ENCODE peak calls at places on chromosome 7, in nine cellular contexts. W is left lung, T is mucosa of descending colon, P is heart left ventricle, A is fibroblast of lung, M is prostate gland, I is HFF-Myc, J is choroid plexus epithelial cell, S is left ventricle myocardium inferior. U is an unnamed sample.

GRCh38 chr7:6636741-6637543 is at the start of gene ZNF316:
- DNase-seq in W (peak; percentile 67), T (peak; percentile 57), P (peak; percentile 72), A (peak; percentile 42), M (peak; percentile 29), I (no peak), J (peak; percentile 50), S (peak; percentile 72), U (no peak)

GRCh38 chr7:135077642-135078041 is 70.2 kb upstream of the TMEM140 start:
- DNase-seq in W (no peak), T (no peak), P (no peak), A (no peak), M (no peak), I (no peak), J (no peak), S (no peak), U (no peak)

GRCh38 chr7:120407015-120407414 is 134.0 kb downstream of the KCND2 start:
- DNase-seq in W (no peak), T (no peak), P (no peak), A (no peak), M (no peak), I (no peak), J (peak; percentile 20), S (no peak), U (no peak)

GRCh38 chr7:132430863-132431822 is 145.1 kb downstream of the PLXNA4 start:
- DNase-seq in W (peak; percentile 53), T (peak; percentile 77), P (no peak), A (peak; percentile 98), M (no peak), I (peak; percentile 66), J (peak; percentile 63), S (no peak), U (peak; percentile 29)

GRCh38 chr7:107982463-107982862 is 20.5 kb downstream of the LAMB1 start:
- DNase-seq in W (no peak), T (no peak), P (no peak), A (no peak), M (no peak), I (no peak), J (no peak), S (no peak), U (no peak)

GRCh38 chr7:151776876-151777510 is 99.9 kb downstream of the PRKAG2 start:
- DNase-seq in W (no peak), T (no peak), P (peak; percentile 16), A (no peak), M (no peak), I (no peak), J (no peak), S (no peak), U (no peak)

GRCh38 chr7:131190146-131190545 is 137.5 kb upstream of the MKLN1 start:
- DNase-seq in W (no peak), T (no peak), P (no peak), A (no peak), M (no peak), I (no peak), J (peak; percentile 69), S (no peak), U (no peak)

GRCh38 chr7:140330128-140330527 is 68.2 kb downstream of the SLC37A3 start:
- DNase-seq in W (no peak), T (no peak), P (no peak), A (no peak), M (no peak), I (no peak), J (no peak), S (no peak), U (no peak)

GRCh38 chr7:13181221-13181620 is 493.8 kb downstream of the ARL4A start:
- DNase-seq in W (no peak), T (no peak), P (no peak), A (peak; percentile 32), M (no peak), I (no peak), J (peak; percentile 11), S (no peak), U (no peak)

GRCh38 chr7:127973797-127974196 is 57.4 kb downstream of the LRRC4 start:
- DNase-seq in W (no peak), T (no peak), P (no peak), A (no peak), M (no peak), I (no peak), J (no peak), S (no peak), U (no peak)

GRCh38 chr7:31758770-31759169 is 71.8 kb downstream of the PPP1R17 start:
- DNase-seq in W (no peak), T (no peak), P (no peak), A (no peak), M (no peak), I (no peak), J (no peak), S (no peak), U (no peak)

GRCh38 chr7:6725003-6725402 is 18.3 kb upstream of the ZNF12 start:
- DNase-seq in W (no peak), T (peak; percentile 15), P (no peak), A (no peak), M (no peak), I (no peak), J (no peak), S (no peak), U (no peak)

GRCh38 chr7:86908948-86909347 is 150.5 kb downstream of the ELAPOR2 start:
- DNase-seq in W (no peak), T (no peak), P (no peak), A (peak; percentile 1), M (no peak), I (no peak), J (peak; percentile 11), S (no peak), U (no peak)

GRCh38 chr7:154480817-154481216 is 428.6 kb downstream of the DPP6 start:
- DNase-seq in W (no peak), T (no peak), P (no peak), A (no peak), M (no peak), I (no peak), J (no peak), S (no peak), U (no peak)

GRCh38 chr7:151081170-151082101 is 827 bp upstream of the FASTK start:
- DNase-seq in W (peak; percentile 32), T (peak; percentile 45), P (no peak), A (peak; percentile 34), M (no peak), I (no peak), J (peak; percentile 24), S (no peak), U (no peak)

GRCh38 chr7:108863221-108863848 is 293.7 kb downstream of the DNAJB9 start:
- DNase-seq in W (no peak), T (no peak), P (no peak), A (no peak), M (no peak), I (no peak), J (no peak), S (no peak), U (no peak)

GRCh38 chr7:47277321-47277781 is 304.6 kb downstream of the TNS3 start:
- DNase-seq in W (no peak), T (no peak), P (no peak), A (no peak), M (no peak), I (no peak), J (no peak), S (no peak), U (no peak)

GRCh38 chr7:35995334-35995733 is 157.7 kb upstream of the EEPD1 start:
- DNase-seq in W (no peak), T (no peak), P (no peak), A (no peak), M (no peak), I (no peak), J (no peak), S (no peak), U (no peak)

GRCh38 chr7:39811161-39811614 is 138.9 kb upstream of the CDK13 start:
- DNase-seq in W (no peak), T (no peak), P (no peak), A (peak; percentile 47), M (no peak), I (no peak), J (peak; percentile 13), S (no peak), U (no peak)

DNA sequence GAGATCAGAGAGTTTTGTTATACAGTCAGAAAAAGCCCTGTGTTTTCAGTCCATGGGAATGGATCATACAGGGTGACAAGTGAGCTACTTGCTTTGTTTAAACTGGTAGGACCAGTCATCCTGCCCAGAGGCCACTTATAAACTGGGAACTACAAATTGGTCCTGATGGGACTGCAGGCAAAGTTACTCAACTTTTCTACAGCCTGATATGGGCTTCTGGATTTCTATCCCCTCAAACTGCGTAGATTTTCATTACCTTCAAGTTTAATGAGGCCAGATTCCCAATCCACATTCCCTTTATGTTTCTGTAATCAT is 89.7 kb upstream of the ZNF746 start:
- DNase-seq in W (no peak), T (no peak), P (no peak), A (no peak), M (peak; percentile 54), I (no peak), J (no peak), S (no peak), U (peak; percentile 9)
- H3K4me3 ChIP-seq in W (no peak overlapping the region), T (no peak overlapping the region), P (no peak overlapping the region), A (no peak overlapping the region), M (no peak overlapping the region), I (no peak overlapping the region), J (no peak overlapping the region), S (no peak overlapping the region), U (no peak overlapping the region)

GRCh38 chr7:22610258-22610657 is 110.3 kb upstream of the STEAP1B start:
- DNase-seq in W (no peak), T (no peak), P (no peak), A (no peak), M (no peak), I (no peak), J (no peak), S (no peak), U (no peak)
- H3K4me3 ChIP-seq in W (no peak overlapping the region), T (no peak overlapping the region), P (no peak overlapping the region), A (no peak overlapping the region), M (no peak overlapping the region), I (no peak overlapping the region), J (no peak overlapping the region), S (no peak overlapping the region), U (no peak overlapping the region)

DNA sequence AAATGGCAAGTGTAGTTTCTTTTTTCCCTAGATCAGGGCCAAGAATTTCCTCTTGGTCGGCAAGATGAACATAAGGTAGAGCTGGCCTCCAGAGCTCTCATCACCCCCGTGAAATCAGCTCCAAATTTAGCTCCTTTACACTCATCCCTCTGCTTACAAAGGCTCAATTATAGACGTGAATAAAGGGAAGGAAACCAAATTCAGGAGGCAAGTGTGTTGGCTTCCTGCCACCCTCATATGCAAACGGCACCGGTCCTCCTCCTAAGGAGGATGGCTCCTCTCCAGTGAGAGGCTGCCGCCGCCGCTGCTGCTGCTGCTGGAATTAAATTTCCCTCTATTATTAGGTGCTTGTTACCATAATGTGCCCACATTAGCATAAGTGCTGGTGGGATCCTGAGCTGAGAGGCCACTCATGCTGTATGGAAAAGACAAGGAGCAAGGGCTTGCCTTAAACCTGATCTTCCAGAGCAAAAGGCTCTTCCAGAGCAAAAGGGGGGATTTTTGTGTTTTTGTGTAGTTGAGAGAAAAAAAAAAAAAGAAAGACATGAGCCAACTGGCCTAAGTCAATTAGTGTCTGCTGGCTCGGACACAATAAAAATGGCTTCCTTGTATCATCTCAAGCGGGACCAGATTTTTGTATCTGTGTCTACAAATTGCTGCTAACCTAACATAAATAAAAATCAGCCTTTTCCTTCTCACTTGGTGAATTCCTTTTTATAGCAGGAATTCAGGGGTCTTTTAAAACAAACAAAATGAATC is 68.4 kb downstream of the CDHR3 start:
- DNase-seq in W (no peak), T (no peak), P (no peak), A (peak; percentile 29), M (no peak), I (no peak), J (peak; percentile 34), S (no peak), U (no peak)
- H3K4me3 ChIP-seq in W (no peak overlapping the region), T (no peak overlapping the region), P (no peak overlapping the region), A (no peak overlapping the region), M (no peak overlapping the region), I (no peak overlapping the region), J (no peak overlapping the region), S (no peak overlapping the region), U (no peak overlapping the region)

GRCh38 chr7:44994877-44995554 is 5.0 kb upstream of the CCM2 start:
- DNase-seq in W (no peak), T (no peak), P (no peak), A (no peak), M (no peak), I (no peak), J (no peak), S (no peak), U (no peak)
- H3K4me3 ChIP-seq in W (no peak overlapping the region), T (no peak overlapping the region), P (no peak overlapping the region), A (no peak overlapping the region), M (no peak overlapping the region), I (no peak overlapping the region), J (no peak overlapping the region), S (no peak overlapping the region), U (no peak overlapping the region)